ENCODE peak calls at places on chromosome 2, in ten cellular contexts. X is NCI-H524 treated with DMSO at 0.1 percent for 48 hours, F is KG1, C is NCI-H748 treated with DMSO at 0.1 percent for 48 hours, P is mesendoderm, G is H4, O is fibroblast of mammary gland, Y is H54, M is non-pigmented ciliary epithelial cell, U is cardiac muscle cell. A is an unnamed sample.

GRCh38 chr2:229230215-229230614 is 40.9 kb downstream of the PID1 start:
- DNase-seq in X (peak; percentile 89), F (no peak), C (no peak), P (no peak), G (no peak), O (no peak), Y (no peak), M (no peak), U (no peak), A (no peak)

GRCh38 chr2:187297806-187298205 is 150.2 kb downstream of the CALCRL start:
- DNase-seq in X (no peak), F (no peak), C (no peak), P (peak; percentile 12), G (no peak), O (no peak), Y (no peak), M (no peak), U (no peak), A (no peak)

GRCh38 chr2:19702267-19702666 is 199.5 kb downstream of the TTC32 start:
- DNase-seq in X (no peak), F (no peak), C (no peak), P (no peak), G (no peak), O (peak; percentile 19), Y (no peak), M (no peak), U (no peak), A (no peak)

GRCh38 chr2:71513096-71513495 is 59.7 kb downstream of the DYSF start:
- DNase-seq in X (no peak), F (no peak), C (no peak), P (no peak), G (no peak), O (no peak), Y (no peak), M (no peak), U (no peak), A (no peak)

GRCh38 chr2:142722569-142722968 is 154.9 kb upstream of the KYNU start:
- DNase-seq in X (no peak), F (no peak), C (no peak), P (no peak), G (no peak), O (peak; percentile 4), Y (no peak), M (no peak), U (no peak), A (no peak)

GRCh38 chr2:18299423-18300212 is 260.8 kb downstream of the RDH14 start:
- DNase-seq in X (no peak), F (no peak), C (no peak), P (peak; percentile 96), G (peak; percentile 13), O (peak; percentile 53), Y (peak; percentile 1), M (peak; percentile 98), U (peak; percentile 22), A (no peak)

GRCh38 chr2:183027443-183027842 is 10.8 kb downstream of the NCKAP1 start:
- DNase-seq in X (no peak), F (no peak), C (no peak), P (no peak), G (no peak), O (no peak), Y (no peak), M (no peak), U (no peak), A (no peak)

GRCh38 chr2:85445316-85446295 is 27.1 kb downstream of the SH2D6 start:
- DNase-seq in X (no peak), F (no peak), C (no peak), P (peak; percentile 52), G (peak; percentile 60), O (peak; percentile 78), Y (no peak), M (no peak), U (no peak), A (no peak)

GRCh38 chr2:149100739-149101699 is 62.5 kb downstream of the LYPD6B start:
- DNase-seq in X (no peak), F (no peak), C (no peak), P (no peak), G (no peak), O (no peak), Y (no peak), M (no peak), U (no peak), A (no peak)

GRCh38 chr2:36511858-36512630 is 85.9 kb downstream of the FEZ2 start:
- DNase-seq in X (no peak), F (no peak), C (no peak), P (no peak), G (no peak), O (peak; percentile 15), Y (no peak), M (no peak), U (no peak), A (no peak)

GRCh38 chr2:110657721-110658305 is 20.1 kb downstream of the BUB1 start:
- DNase-seq in X (no peak), F (no peak), C (no peak), P (peak; percentile 52), G (no peak), O (no peak), Y (no peak), M (no peak), U (no peak), A (no peak)

GRCh38 chr2:216491757-216492635 is 6.6 kb upstream of the RPL37A start:
- DNase-seq in X (no peak), F (no peak), C (no peak), P (no peak), G (no peak), O (no peak), Y (no peak), M (no peak), U (no peak), A (no peak)

GRCh38 chr2:16123421-16123820 is 183.1 kb downstream of the MYCN start:
- DNase-seq in X (no peak), F (no peak), C (no peak), P (no peak), G (no peak), O (no peak), Y (no peak), M (no peak), U (no peak), A (no peak)

GRCh38 chr2:72924353-72925240 is 7.3 kb downstream of the EMX1 start:
- DNase-seq in X (no peak), F (no peak), C (no peak), P (peak; percentile 49), G (no peak), O (no peak), Y (no peak), M (no peak), U (peak; percentile 15), A (no peak)